ENCODE peak calls at places on chromosomes 12 and 14, in five cellular contexts. W, T, K, P and U are unnamed samples.

GRCh38 chr12:132246997-132247717 is 82.2 kb downstream of the GALNT9 start:
- DNase-seq in W (no peak), T (no peak), K (no peak), P (no peak), U (no peak)

GRCh38 chr12:25675808-25676207 is 122.7 kb upstream of the LMNTD1 start:
- DNase-seq in W (no peak), T (no peak), K (no peak), P (no peak), U (no peak)

GRCh38 chr12:95643251-95643650 is 92.0 kb upstream of the USP44 start:
- DNase-seq in W (no peak), T (no peak), K (no peak), P (no peak), U (no peak)

GRCh38 chr12:49038291-49038955 is 19.8 kb upstream of the PRKAG1 start:
- DNase-seq in W (no peak), T (no peak), K (no peak), P (no peak), U (no peak)

GRCh38 chr12:26919216-26919555 is 18.6 kb downstream of the INTS13 start:
- DNase-seq in W (no peak), T (no peak), K (no peak), P (no peak), U (no peak)

GRCh38 chr12:130747867-130748740 is 32.0 kb upstream of the RIMBP2 start:
- DNase-seq in W (peak), T (peak), K (peak), P (no peak), U (peak)

GRCh38 chr14:87067061-87067460 is 925.9 kb downstream of the GALC start:
- DNase-seq in W (no peak), T (no peak), K (no peak), P (no peak), U (no peak)

GRCh38 chr12:109818900-109819500 is 14.2 kb downstream of the TRPV4 start:
- DNase-seq in W (no peak), T (no peak), K (no peak), P (peak), U (no peak)

GRCh38 chr14:100860556-100861187 is 34.8 kb downstream of the MEG3 start:
- DNase-seq in W (no peak), T (no peak), K (no peak), P (no peak), U (no peak)

GRCh38 chr14:67343601-67344230 is 15.9 kb downstream of the ATP6V1D start:
- DNase-seq in W (no peak), T (no peak), K (no peak), P (no peak), U (no peak)

GRCh38 chr12:49208661-49209060 is 19.8 kb upstream of the TUBA1A start:
- DNase-seq in W (no peak), T (no peak), K (no peak), P (no peak), U (no peak)

GRCh38 chr14:32821989-32822653 is 116.6 kb upstream of the NPAS3 start:
- DNase-seq in W (no peak), T (no peak), K (no peak), P (no peak), U (no peak)

GRCh38 chr12:80226576-80226975 is 127.2 kb downstream of the OTOGL start:
- DNase-seq in W (no peak), T (no peak), K (no peak), P (no peak), U (no peak)

GRCh38 chr12:46214668-46215429 is 54.0 kb downstream of the SLC38A1 start:
- DNase-seq in W (no peak), T (no peak), K (no peak), P (no peak), U (peak)

GRCh38 chr12:87227157-87227556 is 802.0 kb downstream of the C12orf50 start:
- DNase-seq in W (no peak), T (no peak), K (no peak), P (no peak), U (no peak)

GRCh38 chr14:70330596-70330995 is 28.9 kb downstream of the COX16 start:
- DNase-seq in W (no peak), T (no peak), K (no peak), P (no peak), U (no peak)

GRCh38 chr12:68317047-68317667 is 15.0 kb downstream of the MDM1 start:
- DNase-seq in W (peak), T (no peak), K (peak), P (no peak), U (peak)

GRCh38 chr12:126747530-126748149 is 1519.3 kb upstream of the TMEM132C start:
- DNase-seq in W (peak), T (peak), K (peak), P (no peak), U (peak)

GRCh38 chr12:52663420-52663819 is 11.4 kb upstream of the KRT2 start:
- DNase-seq in W (no peak), T (no peak), K (no peak), P (no peak), U (no peak)

GRCh38 chr14:53646925-53647324 is 309.7 kb downstream of the BMP4 start:
- DNase-seq in W (no peak), T (no peak), K (no peak), P (no peak), U (no peak)

GRCh38 chr14:45332360-45332988 is 79.5 kb upstream of the MIS18BP1 start:
- DNase-seq in W (no peak), T (no peak), K (peak), P (no peak), U (no peak)

GRCh38 chr14:51939727-51940126 is 49.6 kb upstream of the RTRAF start:
- DNase-seq in W (no peak), T (no peak), K (no peak), P (no peak), U (peak)

GRCh38 chr12:570949-571794 is 92.1 kb downstream of the NINJ2 start:
- DNase-seq in W (peak), T (peak), K (peak), P (no peak), U (no peak)

GRCh38 chr14:100214768-100215079 is 24.2 kb upstream of the YY1 start:
- DNase-seq in W (no peak), T (no peak), K (no peak), P (no peak), U (peak)

GRCh38 chr14:56333361-56334279 is 215.4 kb downstream of the PELI2 start:
- DNase-seq in W (no peak), T (no peak), K (no peak), P (peak), U (no peak)

GRCh38 chr14:30957813-30958370 is 67.6 kb upstream of the AP4S1 start:
- DNase-seq in W (no peak), T (no peak), K (no peak), P (no peak), U (no peak)

GRCh38 chr12:25352078-25352918 is 101.6 kb upstream of the KRAS start:
- DNase-seq in W (no peak), T (no peak), K (no peak), P (peak), U (no peak)

GRCh38 chr14:72701610-72702009 is 192.3 kb downstream of the DPF3 start:
- DNase-seq in W (peak), T (no peak), K (peak), P (no peak), U (no peak)

GRCh38 chr14:28651148-28651547 is 115.4 kb upstream of the FOXG1 start:
- DNase-seq in W (no peak), T (no peak), K (no peak), P (no peak), U (no peak)

GRCh38 chr14:35079742-35080141 is 33.7 kb downstream of the FAM177A1 start:
- DNase-seq in W (no peak), T (no peak), K (no peak), P (no peak), U (no peak)

GRCh38 chr12:89087876-89088275 is 264.4 kb downstream of the DUSP6 start:
- DNase-seq in W (no peak), T (no peak), K (no peak), P (no peak), U (no peak)

GRCh38 chr14:98847520-98848468 is 424.2 kb downstream of the BCL11B start:
- DNase-seq in W (no peak), T (no peak), K (no peak), P (no peak), U (no peak)

GRCh38 chr12:20523658-20524057 is 155.3 kb downstream of the PDE3A start:
- DNase-seq in W (no peak), T (no peak), K (no peak), P (no peak), U (no peak)

GRCh38 chr12:61490732-61491498 is 769.3 kb upstream of the USP15 start:
- DNase-seq in W (no peak), T (no peak), K (no peak), P (no peak), U (no peak)

GRCh38 chr12:50505386-50505827 is 622 bp downstream of the DIP2B start:
- DNase-seq in W (peak), T (no peak), K (peak), P (no peak), U (no peak)

GRCh38 chr12:39780527-39781446 is 161.2 kb upstream of the ABCD2 start:
- DNase-seq in W (no peak), T (no peak), K (no peak), P (peak), U (no peak)

GRCh38 chr12:6697584-6698351 is 2.8 kb downstream of the PIANP start:
- DNase-seq in W (no peak), T (peak), K (no peak), P (no peak), U (peak)

GRCh38 chr12:68785358-68785757 is 22.6 kb upstream of the MDM2 start:
- DNase-seq in W (no peak), T (no peak), K (no peak), P (no peak), U (no peak)

GRCh38 chr14:26199599-26200370 is 398.0 kb downstream of the NOVA1 start:
- DNase-seq in W (no peak), T (no peak), K (no peak), P (no peak), U (no peak)

DNA sequence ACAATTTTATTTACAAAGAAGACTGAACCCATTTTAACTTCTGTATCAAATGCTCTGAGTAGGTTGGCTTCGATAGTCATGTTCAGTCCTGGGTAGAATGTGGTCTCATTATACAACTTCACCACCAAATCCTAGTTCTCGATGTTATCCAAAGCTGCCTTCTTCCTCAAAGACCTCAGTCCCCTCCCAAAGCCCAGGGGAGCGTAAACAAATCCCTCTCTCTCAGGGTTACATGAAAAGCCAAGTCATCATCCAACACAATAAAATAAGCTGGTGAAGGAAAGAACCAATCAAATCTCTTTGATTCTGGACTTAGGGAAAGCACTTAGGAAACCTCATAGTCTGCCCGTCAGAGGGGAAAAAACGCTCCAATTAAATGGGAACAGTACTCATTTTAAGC is 9.1 kb downstream of the PTCSC3 start:
- DNase-seq in W (no peak), T (no peak), K (no peak), P (no peak), U (no peak)
- H3K4me3 ChIP-seq in W (no peak), T (no peak), K (no peak), P (no peak), U (no peak)

GRCh38 chr12:113829212-113829611 is 136.9 kb downstream of the RBM19 start:
- DNase-seq in W (no peak), T (no peak), K (no peak), P (no peak), U (no peak)

GRCh38 chr12:113823816-113824215 is 142.3 kb downstream of the RBM19 start:
- DNase-seq in W (no peak), T (no peak), K (no peak), P (no peak), U (no peak)

GRCh38 chr12:113822986-113823385 is 143.1 kb downstream of the RBM19 start:
- DNase-seq in W (no peak), T (no peak), K (no peak), P (no peak), U (no peak)

GRCh38 chr12:113825705-113826104 is 140.4 kb downstream of the RBM19 start:
- DNase-seq in W (no peak), T (no peak), K (no peak), P (no peak), U (no peak)

GRCh38 chr12:113826805-113827204 is 139.3 kb downstream of the RBM19 start:
- DNase-seq in W (no peak), T (no peak), K (no peak), P (no peak), U (no peak)
- TF ChIP-seq CTCF in W (no peak), T (peak), K (no peak), P (no peak), U (no peak)

GRCh38 chr12:104569348-104570173 is 112.8 kb downstream of the CHST11 start:
- DNase-seq in W (peak), T (no peak), K (no peak), P (no peak), U (peak)

GRCh38 chr12:104570174-104570907 is 113.6 kb downstream of the CHST11 start:
- DNase-seq in W (no peak), T (no peak), K (no peak), P (no peak), U (peak)

GRCh38 chr12:104567832-104568490 is 111.2 kb downstream of the CHST11 start:
- DNase-seq in W (no peak), T (no peak), K (peak), P (no peak), U (no peak)

GRCh38 chr12:104571328-104571727 is 114.6 kb downstream of the CHST11 start:
- DNase-seq in W (no peak), T (no peak), K (no peak), P (no peak), U (peak)

DNA sequence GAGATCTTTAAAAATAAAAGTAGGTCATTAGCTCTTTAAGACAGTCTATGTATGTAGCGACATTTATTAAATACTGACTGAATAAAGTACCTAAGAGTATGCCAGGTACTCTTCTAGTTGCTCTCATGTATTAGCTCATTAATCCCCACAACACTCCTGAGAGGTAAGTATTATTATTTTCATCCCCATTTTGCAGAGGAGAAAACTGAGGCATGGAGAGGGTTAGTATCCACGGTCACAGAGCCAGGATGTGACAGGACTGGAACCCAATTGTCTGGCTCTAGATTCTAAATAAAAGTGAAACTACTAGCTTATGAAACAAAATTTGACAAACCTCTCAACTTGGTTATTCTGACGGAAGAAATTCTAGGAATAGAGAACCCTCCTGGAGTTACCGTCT is 112.1 kb downstream of the CHST11 start:
- DNase-seq in W (no peak), T (no peak), K (no peak), P (no peak), U (no peak)
- H3K4me3 ChIP-seq in W (no peak), T (no peak), K (no peak), P (no peak), U (no peak)

GRCh38 chr12:120766569-120766965 is 40.9 kb downstream of the ACADS start:
- DNase-seq in W (no peak), T (no peak), K (no peak), P (no peak), U (no peak)
- TF ChIP-seq CTCF in W (no peak), T (no peak), K (no peak), P (no peak), U (no peak)

DNA sequence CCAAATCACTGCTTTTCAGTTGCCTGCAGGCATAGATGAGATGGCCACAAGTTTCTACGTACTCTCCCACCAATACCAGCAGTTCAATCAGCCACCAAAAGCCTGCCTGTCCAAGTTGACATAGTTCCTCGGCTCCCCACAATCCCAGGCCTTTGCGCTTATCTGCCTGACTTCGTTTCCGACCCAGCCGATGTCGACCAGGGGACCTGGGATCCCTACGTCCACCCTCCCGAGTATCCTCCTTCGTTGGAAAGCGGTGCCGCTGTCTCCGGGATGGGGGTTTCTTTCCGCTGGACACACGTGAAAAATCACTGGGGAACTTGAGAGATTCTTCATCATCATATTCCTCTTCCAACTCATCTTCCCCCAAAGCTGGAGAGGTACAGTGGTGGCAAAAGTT is 1.6 kb downstream of the DNAJC14 start:
- DNase-seq in W (no peak), T (no peak), K (no peak), P (no peak), U (no peak)
- H3K4me3 ChIP-seq in W (no peak), T (no peak), K (no peak), P (no peak), U (peak)

GRCh38 chr12:77914089-77914488 is 83.4 kb downstream of the NAV3 start:
- DNase-seq in W (no peak), T (no peak), K (no peak), P (no peak), U (no peak)
- TF ChIP-seq CTCF in W (no peak), T (no peak), K (no peak), P (no peak), U (no peak)